ENCODE peak calls at places on chromosomes 13 and 19, in six cellular contexts. J, K, V, D, Z and Y are unnamed samples.
A peak's percentile ranks its signal among the peaks of the same experiment; 100 is the strongest.

GRCh38 chr13:44812818-44813217 is 176.5 kb downstream of the NUFIP1 start:
- DNase-seq in J (no peak), K (no peak), V (no peak), D (no peak), Z (no peak), Y (no peak)

GRCh38 chr13:25777509-25777908 is 274.3 kb downstream of the SHISA2 start:
- DNase-seq in J (no peak), K (no peak), V (no peak), D (no peak), Z (no peak), Y (no peak)

GRCh38 chr13:48165727-48166126 is 67.3 kb upstream of the ITM2B start:
- DNase-seq in J (peak; percentile 55), K (no peak), V (no peak), D (no peak), Z (no peak), Y (no peak)

GRCh38 chr19:2534374-2535050 is 58.6 kb downstream of the GADD45B start:
- DNase-seq in J (no peak), K (no peak), V (no peak), D (no peak), Z (no peak), Y (no peak)

GRCh38 chr19:41701401-41702075 is 6.9 kb upstream of the CEACAM5 start:
- DNase-seq in J (no peak), K (no peak), V (no peak), D (no peak), Z (no peak), Y (no peak)

GRCh38 chr13:109152941-109153340 is 523.5 kb downstream of the MYO16 start:
- DNase-seq in J (peak; percentile 61), K (no peak), V (no peak), D (no peak), Z (no peak), Y (no peak)

GRCh38 chr19:46841458-46842083 is 9.1 kb downstream of the AP2S1 start:
- DNase-seq in J (peak; percentile 74), K (peak; percentile 77), V (no peak), D (no peak), Z (no peak), Y (peak; percentile 51)

GRCh38 chr13:90445179-90445578 is 902.3 kb upstream of the MIR17HG start:
- DNase-seq in J (peak; percentile 82), K (no peak), V (no peak), D (no peak), Z (peak; percentile 15), Y (peak; percentile 74)

GRCh38 chr13:33101835-33102234 is 85.6 kb downstream of the KL start:
- DNase-seq in J (peak; percentile 15), K (no peak), V (no peak), D (no peak), Z (no peak), Y (no peak)

GRCh38 chr19:17246681-17247425 is 1.1 kb upstream of the NR2F6 start:
- DNase-seq in J (peak; percentile 66), K (peak; percentile 49), V (no peak), D (no peak), Z (no peak), Y (no peak)
- H3K4me1 ChIP-seq in J (peaks cover 45% of the 10 kb centered on the region), K (peaks cover 44% of the 10 kb centered on the region), V (peaks cover 9% of the 10 kb centered on the region), D (peaks cover 11% of the 10 kb centered on the region), Z (peaks cover 35% of the 10 kb centered on the region), Y (peaks cover 54% of the 10 kb centered on the region)

DNA sequence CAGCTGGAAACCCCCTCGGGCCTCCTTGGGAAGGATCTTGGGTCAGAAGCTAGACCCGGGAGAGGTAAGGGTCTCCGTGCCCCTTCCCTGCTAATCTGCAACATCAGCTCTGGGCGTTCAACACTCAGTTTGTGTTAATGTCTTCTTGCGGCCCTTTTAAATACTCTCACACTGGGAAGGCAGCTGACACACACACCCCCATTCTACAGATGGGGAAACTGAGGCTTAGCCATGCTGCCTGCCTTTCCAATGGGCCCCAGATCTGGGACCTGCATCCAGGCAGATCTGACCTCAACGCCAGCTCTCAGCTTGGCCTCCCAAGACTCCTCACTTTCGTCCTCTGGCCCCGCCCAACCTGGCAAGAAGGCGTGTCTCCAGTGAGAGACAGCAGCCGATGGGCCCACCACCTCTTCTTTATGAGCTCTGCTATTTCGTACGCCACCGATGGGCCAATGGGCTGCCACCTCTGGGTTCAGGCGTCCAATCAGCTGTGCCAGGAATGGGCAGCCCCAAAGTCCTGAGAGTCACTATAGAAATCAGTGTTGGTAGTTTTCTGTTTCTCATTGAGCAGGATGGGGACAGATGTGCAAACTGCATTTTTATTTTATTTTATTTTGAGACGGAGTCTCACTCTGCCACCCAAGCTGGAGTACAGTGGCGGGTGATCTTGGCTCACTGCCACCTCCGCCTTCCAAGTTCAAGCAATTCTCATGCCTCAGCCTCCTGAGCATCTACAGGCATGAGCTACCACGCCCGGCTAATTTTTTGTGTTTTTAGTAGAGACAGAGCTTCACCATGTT is 43.8 kb downstream of the DNM2 start:
- DNase-seq in J (no peak), K (no peak), V (no peak), D (no peak), Z (no peak), Y (peak; percentile 32)
- H3K4me1 ChIP-seq in J (peaks cover 6% of the 10 kb centered on the region), K (peaks cover 94% of the 10 kb centered on the region), V (peaks cover 69% of the 10 kb centered on the region), D (peaks cover 88% of the 10 kb centered on the region), Z (peaks cover 10% of the 10 kb centered on the region), Y (peaks cover 47% of the 10 kb centered on the region)

GRCh38 chr13:110409581-110409992 is 102.5 kb downstream of the COL4A2 start:
- DNase-seq in J (peak; percentile 69), K (no peak), V (no peak), D (no peak), Z (no peak), Y (no peak)
- H3K4me1 ChIP-seq in J (peaks cover 71% of the 10 kb centered on the region), K (peaks cover 97% of the 10 kb centered on the region), V (no peaks in the 10 kb centered on the region), D (peaks cover 3% of the 10 kb centered on the region), Z (peaks cover 3% of the 10 kb centered on the region), Y (peaks cover 15% of the 10 kb centered on the region)

DNA sequence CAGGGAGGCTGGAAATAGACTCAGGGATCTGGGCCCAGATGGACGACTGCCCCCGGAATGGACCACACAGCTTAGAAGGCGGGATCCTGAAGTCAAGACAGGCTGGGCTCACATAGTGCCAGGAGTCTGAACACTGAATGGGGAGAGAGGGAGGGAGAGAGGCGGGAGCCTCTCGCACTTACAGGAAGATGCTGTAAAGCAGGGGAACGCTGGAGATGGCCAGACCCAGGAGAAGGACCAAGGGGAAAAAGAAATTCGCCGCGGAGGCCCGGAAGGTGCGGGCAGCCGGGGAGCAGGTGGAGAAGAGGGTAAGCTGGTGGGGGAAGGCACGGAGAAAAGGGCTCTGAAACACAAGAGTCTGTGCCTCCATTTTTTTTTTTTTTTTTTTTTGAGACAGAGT is 1.4 kb upstream of the LENG1 start:
- DNase-seq in J (no peak), K (no peak), V (no peak), D (no peak), Z (no peak), Y (no peak)
- H3K4me1 ChIP-seq in J (peaks cover 26% of the 10 kb centered on the region), K (peaks cover 42% of the 10 kb centered on the region), V (peaks cover 56% of the 10 kb centered on the region), D (peaks cover 67% of the 10 kb centered on the region), Z (peaks cover 12% of the 10 kb centered on the region), Y (peaks cover 33% of the 10 kb centered on the region)

GRCh38 chr19:901216-902092 is 8.2 kb downstream of the RNU6-9 start:
- DNase-seq in J (no peak), K (no peak), V (no peak), D (no peak), Z (no peak), Y (no peak)

GRCh38 chr19:902093-902370 is 8.7 kb downstream of the RNU6-9 start:
- DNase-seq in J (no peak), K (no peak), V (no peak), D (no peak), Z (no peak), Y (no peak)

GRCh38 chr19:904545-904944 is 8.5 kb downstream of the R3HDM4 start:
- DNase-seq in J (no peak), K (no peak), V (no peak), D (no peak), Z (no peak), Y (no peak)

GRCh38 chr19:903266-903797 is 9.7 kb downstream of the R3HDM4 start:
- DNase-seq in J (no peak), K (no peak), V (no peak), D (no peak), Z (no peak), Y (no peak)

DNA sequence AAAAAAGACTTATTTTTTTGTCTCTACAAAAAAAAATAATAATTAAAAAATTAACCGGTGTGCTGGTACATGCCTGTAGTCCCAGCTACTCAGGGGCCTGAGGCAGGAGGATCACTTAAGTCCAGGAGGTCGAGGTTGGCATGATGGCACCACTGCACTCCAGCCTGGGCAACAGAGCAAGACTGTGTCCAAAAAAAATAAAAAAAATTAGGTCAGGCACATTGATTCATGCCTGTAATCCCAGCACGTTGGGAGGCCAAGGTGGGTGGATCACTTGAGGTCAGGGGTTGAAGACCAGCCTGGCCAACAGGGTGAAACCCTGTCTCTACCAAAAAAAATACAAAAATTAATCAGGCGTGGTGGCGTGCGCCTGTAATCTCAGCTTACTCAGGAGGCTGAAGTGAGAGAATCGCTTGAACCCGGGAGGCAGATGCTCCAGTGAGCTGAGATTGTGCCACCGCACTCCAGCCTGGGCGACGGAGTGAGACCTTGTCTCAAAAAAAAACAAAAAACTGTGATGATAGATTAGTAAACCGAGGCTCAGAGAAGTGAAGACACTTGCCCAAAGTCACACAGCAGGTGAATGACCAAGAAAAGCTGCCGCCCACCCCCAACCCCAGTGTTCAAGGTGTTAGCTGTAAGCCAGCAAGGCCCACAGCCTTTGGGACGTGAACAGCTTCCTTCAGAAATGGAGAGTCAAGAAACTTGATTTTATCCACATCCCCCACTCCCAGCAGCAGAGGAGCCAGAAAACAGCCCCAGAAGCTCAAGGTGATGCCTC is 9.4 kb downstream of the RNU6-9 start:
- DNase-seq in J (no peak), K (no peak), V (no peak), D (no peak), Z (no peak), Y (no peak)
- H3K4me1 ChIP-seq in J (no peaks in the 10 kb centered on the region), K (no peaks in the 10 kb centered on the region), V (peaks cover 50% of the 10 kb centered on the region), D (peaks cover 46% of the 10 kb centered on the region), Z (peaks cover 7% of the 10 kb centered on the region), Y (no peaks in the 10 kb centered on the region)

DNA sequence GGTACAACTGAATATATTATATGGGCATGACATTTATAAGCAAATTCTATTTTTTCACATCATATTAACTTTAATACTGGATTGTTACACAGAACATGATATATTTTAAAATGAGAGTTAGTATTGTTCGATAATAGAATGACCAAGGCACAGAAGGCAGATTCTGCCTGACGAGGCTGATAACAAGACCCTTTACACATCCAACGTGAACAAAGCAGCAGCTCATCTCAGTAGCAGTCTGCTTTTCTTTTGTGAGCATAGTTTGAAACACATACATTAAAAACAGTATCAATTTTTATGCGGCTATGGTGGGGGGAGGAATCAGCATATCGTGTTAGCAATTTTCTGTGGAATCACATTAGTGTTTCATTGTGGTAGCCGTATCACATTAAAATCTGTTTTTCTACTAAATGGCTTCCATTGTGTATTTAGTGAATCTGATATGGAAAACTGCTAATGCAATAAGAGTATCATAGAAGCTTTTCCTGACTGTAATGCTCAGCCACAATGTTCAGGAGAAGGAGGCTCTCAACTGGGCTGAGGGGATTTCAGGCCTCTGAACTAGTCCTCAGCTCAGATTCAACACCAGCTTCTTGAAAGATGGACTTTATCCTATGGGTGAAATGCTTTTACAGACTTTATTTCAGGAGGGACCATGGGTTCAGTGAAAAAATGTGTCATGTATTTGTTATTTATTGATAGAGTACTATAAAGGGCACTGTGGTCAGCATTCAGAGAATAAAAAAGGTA is 4.0 kb downstream of the SMAD9 start:
- DNase-seq in J (no peak), K (no peak), V (no peak), D (no peak), Z (no peak), Y (no peak)
- H3K4me1 ChIP-seq in J (peaks cover 13% of the 10 kb centered on the region), K (peaks cover 24% of the 10 kb centered on the region), V (peaks cover 3% of the 10 kb centered on the region), D (peaks cover 6% of the 10 kb centered on the region), Z (peaks cover 24% of the 10 kb centered on the region), Y (peaks cover 10% of the 10 kb centered on the region)